ENCODE peak calls at places on chromosomes 1 and 21, in six cellular contexts. L is GM12878, P is HepG2, I is H1, U is GM12891, T is K562. B is an unnamed sample.

GRCh38 chr1:42529724-42530161 is 66.7 kb downstream of the CCDC30 start:
- DNase-seq in L (no peak), P (no peak), I (no peak), U (no peak), T (no peak), B (no peak)

GRCh38 chr1:154694995-154695394 is 87.0 kb upstream of the ADAR start:
- DNase-seq in L (no peak), P (no peak), I (no peak), U (no peak), T (no peak), B (no peak)

GRCh38 chr1:8671313-8671917 is 146.0 kb downstream of the RERE start:
- DNase-seq in L (no peak), P (peak), I (no peak), U (no peak), T (peak), B (peak)

GRCh38 chr1:169486281-169486904 is 649 bp upstream of the SLC19A2 start:
- DNase-seq in L (no peak), P (no peak), I (no peak), U (no peak), T (peak), B (no peak)

GRCh38 chr1:79568411-79568810 is 561.9 kb upstream of the ADGRL4 start:
- DNase-seq in L (no peak), P (no peak), I (no peak), U (no peak), T (no peak), B (no peak)

GRCh38 chr1:12172042-12172851 is 5.5 kb downstream of the TNFRSF1B start:
- DNase-seq in L (no peak), P (no peak), I (no peak), U (no peak), T (no peak), B (no peak)

GRCh38 chr21:24188511-24188910 is 1418.8 kb downstream of the MRPL39 start:
- DNase-seq in L (no peak), P (no peak), I (no peak), U (no peak), T (no peak), B (no peak)

GRCh38 chr1:17513131-17513530 is 26.4 kb upstream of the ARHGEF10L start:
- DNase-seq in L (no peak), P (no peak), I (no peak), U (no peak), T (no peak), B (no peak)

GRCh38 chr1:8456991-8457390 is 139.1 kb downstream of the SLC45A1 start:
- DNase-seq in L (no peak), P (no peak), I (no peak), U (no peak), T (no peak), B (no peak)

GRCh38 chr1:226457307-226457712 is 49.4 kb upstream of the PARP1 start:
- DNase-seq in L (no peak), P (no peak), I (peak), U (no peak), T (peak), B (no peak)

GRCh38 chr1:196531737-196532514 is 76.3 kb downstream of the KCNT2 start:
- DNase-seq in L (no peak), P (no peak), I (no peak), U (no peak), T (no peak), B (no peak)

GRCh38 chr21:36456714-36457399 is 23.1 kb downstream of the CLDN14 start:
- DNase-seq in L (no peak), P (no peak), I (no peak), U (no peak), T (no peak), B (no peak)

GRCh38 chr21:28949318-28949717 is 43.4 kb downstream of the LTN1 start:
- DNase-seq in L (no peak), P (no peak), I (no peak), U (no peak), T (no peak), B (no peak)

GRCh38 chr21:28953247-28953646 is 39.4 kb downstream of the LTN1 start:
- DNase-seq in L (peak), P (no peak), I (no peak), U (no peak), T (no peak), B (no peak)

GRCh38 chr21:28952686-28953085 is 40.0 kb downstream of the LTN1 start:
- DNase-seq in L (no peak), P (no peak), I (no peak), U (no peak), T (no peak), B (no peak)
- TF ChIP-seq POLR2A in L (no peak), P (no peak), I (no peak), U (no peak), T (no peak), B (no peak)

GRCh38 chr1:205319081-205320018 is 2.2 kb downstream of the NUAK2 start:
- DNase-seq in L (no peak), P (peak), I (no peak), U (no peak), T (no peak), B (no peak)
- TF ChIP-seq POLR2AphosphoS5 in L (no peak), P (no peak), I (peak), U (no peak), T (no peak), B (no peak)

GRCh38 chr1:110234691-110235090 is 24.6 kb downstream of the KCNC4 start:
- DNase-seq in L (no peak), P (no peak), I (no peak), U (no peak), T (no peak), B (no peak)

GRCh38 chr1:110233861-110234260 is 23.7 kb downstream of the KCNC4 start:
- DNase-seq in L (no peak), P (no peak), I (no peak), U (no peak), T (no peak), B (no peak)

GRCh38 chr1:110235181-110235838 is 25.2 kb downstream of the KCNC4 start:
- DNase-seq in L (no peak), P (no peak), I (no peak), U (no peak), T (no peak), B (no peak)

GRCh38 chr1:110237406-110238152 is 27.5 kb downstream of the KCNC4 start:
- DNase-seq in L (no peak), P (no peak), I (no peak), U (no peak), T (no peak), B (no peak)

DNA sequence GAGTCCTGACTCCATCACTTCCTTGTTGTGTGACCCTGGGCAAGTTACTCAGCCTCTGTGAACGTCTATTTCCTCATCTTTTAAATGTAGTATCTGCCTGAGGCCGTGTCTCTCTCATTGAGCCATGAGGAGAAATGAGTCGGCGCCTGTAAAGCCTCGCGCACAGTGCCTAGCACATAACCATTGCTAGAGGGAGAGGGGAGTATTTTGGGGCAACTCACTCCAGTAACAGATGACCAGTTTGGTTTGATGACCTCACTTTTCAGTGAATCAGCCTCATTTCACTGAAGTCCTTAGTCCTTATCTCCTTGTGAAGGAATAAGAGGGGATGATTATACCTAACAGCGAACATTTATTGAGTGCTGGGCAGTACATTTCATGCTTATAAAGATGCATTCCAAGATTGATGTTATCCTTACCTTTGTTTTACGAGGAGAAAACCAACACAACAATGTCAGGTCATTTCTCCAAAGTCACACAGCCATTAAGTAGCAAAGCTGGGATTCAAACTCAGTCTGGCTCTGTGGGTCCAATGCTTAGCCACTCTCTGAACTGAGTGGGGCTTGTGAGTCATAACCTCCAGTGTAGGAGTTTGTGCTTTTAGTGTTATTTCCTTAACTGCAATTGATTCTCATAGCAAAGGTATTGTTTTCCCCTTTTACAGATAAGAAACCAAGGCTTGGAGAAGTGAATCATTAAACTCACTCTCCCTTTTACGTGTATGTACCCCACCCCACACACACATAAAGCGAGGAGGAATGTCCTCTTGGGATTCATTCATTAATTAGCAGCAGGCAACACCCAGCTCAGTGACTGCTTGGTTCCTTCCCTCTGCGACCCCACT is 25.9 kb downstream of the KCNC4 start:
- DNase-seq in L (no peak), P (no peak), I (no peak), U (no peak), T (peak), B (no peak)
- TF ChIP-seq TAF1 in L (no peak), P (no peak), I (no peak), U (no peak), T (no peak), B (no peak)

GRCh38 chr1:38873027-38873969 is at the start of gene MYCBP:
- DNase-seq in L (peak), P (peak), I (peak), U (peak), T (peak), B (peak)
- TF ChIP-seq POLR2A in L (peak), P (no peak), I (no peak), U (peak), T (peak), B (peak)

B was measured in GM12892.